ENCODE peak calls at places on chromosomes 7 and 10, in eight cellular contexts. V is AG08395; P is activated CD8-positive, alpha-beta memory T cell treated with anti-CD3 and anti-CD28 coated beads for 24 hours; R is activated T-helper 9 cell treated with anti-CD3 and anti-CD28 coated beads, Interleukin-2, amount 50 U/mL, for 16 hours; N is AML-193; A is Calu3; B is NCI-H510A treated with DMSO at 0.1 percent for 48 hours; C is HEK293T. Y is an unnamed sample.

GRCh38 chr7:28921822-28922221 is 36.3 kb downstream of the TRIL start:
- DNase-seq in B (peak; percentile 85), R (no peak), A (peak; percentile 67), C (peak; percentile 64), N (peak; percentile 50), V (peak; percentile 73), P (no peak), Y (peak; percentile 92)

GRCh38 chr7:101728888-101729883 is 88.2 kb upstream of the CUX1 start:
- DNase-seq in N (peak; percentile 30), C (no peak), V (no peak), A (peak; percentile 81), B (peak; percentile 10), R (no peak), P (no peak), Y (no peak)

GRCh38 chr7:129332354-129333056 is 101.7 kb upstream of the STRIP2 start:
- DNase-seq in A (no peak), B (no peak), P (no peak), R (no peak), C (no peak), N (no peak), V (peak; percentile 66), Y (peak; percentile 84)

GRCh38 chr7:74625446-74625845 is 32.1 kb upstream of the GTF2I start:
- DNase-seq in B (no peak), P (no peak), C (no peak), V (peak; percentile 35), N (peak; percentile 18), A (no peak), R (no peak), Y (peak; percentile 39)

GRCh38 chr10:15180736-15181135 is 12.2 kb upstream of the NMT2 start:
- DNase-seq in C (no peak), A (no peak), V (no peak), R (no peak), N (no peak), P (no peak), B (no peak), Y (no peak)

GRCh38 chr10:113035724-113036312 is 85.8 kb downstream of the TCF7L2 start:
- DNase-seq in V (no peak), A (no peak), C (no peak), R (no peak), N (no peak), P (no peak), B (no peak), Y (no peak)

GRCh38 chr10:43323245-43323644 is 48.2 kb upstream of the FXYD4 start:
- DNase-seq in P (no peak), C (no peak), R (no peak), V (no peak), B (no peak), N (no peak), A (no peak), Y (no peak)

GRCh38 chr7:35748348-35748747 is 52.5 kb upstream of the SEPTIN7 start:
- DNase-seq in A (no peak), N (no peak), C (no peak), P (no peak), B (no peak), V (no peak), R (no peak), Y (no peak)

GRCh38 chr10:119595134-119595714 is 1.5 kb downstream of the TIAL1 start:
- DNase-seq in R (no peak), P (no peak), C (no peak), A (no peak), B (peak; percentile 34), N (no peak), V (peak; percentile 27), Y (peak; percentile 47)

GRCh38 chr7:102273749-102274712 is 12.6 kb upstream of the SH2B2 start:
- DNase-seq in R (no peak), B (peak; percentile 35), A (peak; percentile 87), N (no peak), P (no peak), C (no peak), V (peak; percentile 52), Y (peak; percentile 93)

GRCh38 chr7:91759205-91759863 is 121.2 kb downstream of the MTERF1 start:
- DNase-seq in C (no peak), B (peak; percentile 20), N (no peak), V (no peak), R (no peak), P (no peak), A (peak; percentile 87), Y (peak; percentile 98)

Y was measured in DMS53.